ENCODE peak calls at places on chromosomes 1 and 21, in five cellular contexts. D, F, Z, G and R are unnamed samples.

GRCh38 chr1:117654485-117655219 is 48.8 kb downstream of the TENT5C start:
- DNase-seq in D (no peak), G (no peak), Z (no peak), F (no peak), R (no peak)

GRCh38 chr21:45211661-45212060 is 76.0 kb downstream of the POFUT2 start:
- DNase-seq in D (no peak), F (no peak), G (no peak), Z (no peak), R (no peak)

GRCh38 chr1:161727343-161727924 is 6.1 kb downstream of the FCRLB start:
- DNase-seq in D (no peak), Z (no peak), F (peak; percentile 11), G (no peak), R (no peak)

GRCh38 chr21:42635848-42636534 is 17.4 kb upstream of the PDE9A start:
- DNase-seq in F (no peak), D (no peak), G (no peak), Z (no peak), R (peak; percentile 43)

GRCh38 chr1:98289296-98289695 is 368.5 kb upstream of the DPYD start:
- DNase-seq in D (no peak), F (no peak), Z (no peak), G (no peak), R (no peak)

GRCh38 chr21:29230541-29231275 is 68.0 kb upstream of the BACH1 start:
- DNase-seq in G (no peak), F (no peak), D (no peak), Z (no peak), R (no peak)

GRCh38 chr21:46661211-46661625 is 25.7 kb downstream of the PRMT2 start:
- DNase-seq in Z (peak; percentile 54), F (peak; percentile 23), D (no peak), G (no peak), R (no peak)

GRCh38 chr1:150662811-150663210 is 33.4 kb upstream of the ENSA start:
- DNase-seq in D (no peak), F (no peak), G (no peak), Z (no peak), R (no peak)

GRCh38 chr1:89633103-89633744 is at the start of gene LRRC8C:
- DNase-seq in F (no peak), Z (peak; percentile 66), D (no peak), G (no peak), R (peak; percentile 91)

GRCh38 chr1:157773723-157774350 is 3.1 kb downstream of the FCRL2 start:
- DNase-seq in Z (no peak), G (no peak), F (no peak), D (no peak), R (no peak)

GRCh38 chr1:245978915-245979314 is 528.2 kb downstream of the SMYD3 start:
- DNase-seq in G (no peak), D (no peak), F (no peak), Z (no peak), R (no peak)

GRCh38 chr1:164637461-164638375 is 78.7 kb downstream of the PBX1 start:
- DNase-seq in F (no peak), D (no peak), G (no peak), Z (peak; percentile 80), R (no peak)

GRCh38 chr1:151277249-151277648 is 4.8 kb upstream of the ZNF687 start:
- DNase-seq in D (no peak), F (no peak), G (no peak), Z (no peak), R (no peak)

GRCh38 chr1:185444651-185445050 is 127.6 kb upstream of the IVNS1ABP start:
- DNase-seq in F (no peak), Z (no peak), D (no peak), G (no peak), R (no peak)

GRCh38 chr1:71351438-71351837 is 270.6 kb upstream of the ZRANB2 start:
- DNase-seq in G (no peak), Z (no peak), D (no peak), F (no peak), R (no peak)

GRCh38 chr21:45366931-45367401 is 38.0 kb upstream of the COL18A1 start:
- DNase-seq in F (no peak), G (no peak), Z (peak; percentile 86), D (no peak), R (no peak)

GRCh38 chr1:90346349-90346748 is 351.4 kb downstream of the ZNF326 start:
- DNase-seq in F (no peak), D (no peak), G (no peak), Z (no peak), R (no peak)

GRCh38 chr21:31273278-31273677 is 70.8 kb downstream of the TIAM1 start:
- DNase-seq in G (no peak), D (no peak), Z (no peak), F (no peak), R (no peak)

GRCh38 chr1:157558119-157558518 is 5.8 kb upstream of the FCRL5 start:
- DNase-seq in D (peak; percentile 42), G (no peak), Z (no peak), F (no peak), R (no peak)

GRCh38 chr21:44854664-44855446 is 18.6 kb downstream of the PTTG1IP start:
- DNase-seq in F (no peak), G (no peak), D (no peak), Z (no peak), R (no peak)

GRCh38 chr1:91221017-91221416 is 183.6 kb downstream of the HFM1 start:
- DNase-seq in G (no peak), F (no peak), Z (no peak), D (no peak), R (no peak)

GRCh38 chr1:109773203-109773899 is 9.6 kb upstream of the EPS8L3 start:
- DNase-seq in D (peak; percentile 94), G (peak; percentile 82), Z (peak; percentile 83), F (peak; percentile 83), R (peak; percentile 87)

GRCh38 chr21:41107602-41108001 is 60.4 kb upstream of the BACE2 start:
- DNase-seq in D (no peak), Z (no peak), F (no peak), G (no peak), R (no peak)

GRCh38 chr1:80258659-80259058 is 1252.1 kb upstream of the ADGRL4 start:
- DNase-seq in F (no peak), D (no peak), Z (no peak), G (no peak), R (no peak)

DNA sequence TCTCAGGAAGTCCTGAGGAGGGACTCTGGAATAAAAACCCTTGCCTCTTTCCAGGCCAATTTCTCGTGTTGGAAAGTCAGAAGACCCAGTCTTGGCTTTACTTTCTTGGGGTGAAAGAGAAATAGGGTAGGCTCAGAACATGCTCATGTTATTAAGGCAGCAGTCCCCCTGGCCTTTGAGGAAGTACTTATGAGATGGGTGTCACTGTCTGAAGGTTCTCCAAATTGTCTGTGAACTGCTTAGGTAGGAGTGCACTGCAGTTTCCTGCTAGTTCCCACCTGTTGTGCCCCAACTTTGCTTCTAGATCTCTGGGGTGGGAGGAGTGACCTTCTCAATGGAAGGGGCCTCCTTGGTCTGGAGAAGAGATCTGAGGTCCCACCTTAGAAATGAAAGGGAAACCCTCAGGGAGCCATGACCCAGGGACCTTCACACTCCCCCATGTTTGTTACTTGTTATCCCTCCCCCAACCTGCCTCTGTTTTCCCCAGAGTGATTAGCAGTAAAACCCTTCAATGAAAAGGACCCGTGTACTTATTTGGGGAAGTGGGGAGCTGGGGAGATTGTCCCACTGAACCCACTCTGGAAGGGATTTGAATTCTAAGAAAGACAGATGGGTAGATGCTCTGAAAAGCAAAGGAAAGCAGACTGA is 5.7 kb downstream of the ZNF691 start:
- DNase-seq in Z (no peak), D (no peak), F (no peak), G (no peak), R (no peak)
- TF ChIP-seq CTCF in Z (no peak), D (no peak), F (no peak), G (no peak), R (no peak)

GRCh38 chr1:219882116-219882515 is 46.2 kb downstream of the SLC30A10 start:
- DNase-seq in Z (no peak), D (no peak), G (no peak), F (no peak), R (no peak)

GRCh38 chr1:219871427-219872057 is 56.8 kb downstream of the SLC30A10 start:
- DNase-seq in Z (no peak), D (no peak), G (no peak), F (no peak), R (no peak)

GRCh38 chr1:219880765-219881457 is 47.4 kb downstream of the SLC30A10 start:
- DNase-seq in D (no peak), Z (no peak), G (no peak), F (no peak), R (no peak)

GRCh38 chr1:219875860-219876259 is 52.5 kb downstream of the SLC30A10 start:
- DNase-seq in D (no peak), G (no peak), Z (no peak), F (no peak), R (no peak)

GRCh38 chr1:219876798-219877209 is 51.6 kb downstream of the SLC30A10 start:
- DNase-seq in F (no peak), G (no peak), D (no peak), Z (no peak), R (no peak)
- TF ChIP-seq CTCF in F (no peak), G (peak; percentile 43), D (no peak), Z (no peak), R (peak; percentile 63)

GRCh38 chr1:19828546-19828945 is 13.5 kb upstream of the RNF186 start:
- DNase-seq in Z (no peak), G (no peak), D (no peak), F (no peak), R (no peak)

GRCh38 chr1:19819701-19820100 is 4.6 kb upstream of the RNF186 start:
- DNase-seq in Z (no peak), G (no peak), D (no peak), F (no peak), R (no peak)

GRCh38 chr1:19824541-19824940 is 9.5 kb upstream of the RNF186 start:
- DNase-seq in Z (no peak), D (no peak), G (no peak), F (no peak), R (no peak)

DNA sequence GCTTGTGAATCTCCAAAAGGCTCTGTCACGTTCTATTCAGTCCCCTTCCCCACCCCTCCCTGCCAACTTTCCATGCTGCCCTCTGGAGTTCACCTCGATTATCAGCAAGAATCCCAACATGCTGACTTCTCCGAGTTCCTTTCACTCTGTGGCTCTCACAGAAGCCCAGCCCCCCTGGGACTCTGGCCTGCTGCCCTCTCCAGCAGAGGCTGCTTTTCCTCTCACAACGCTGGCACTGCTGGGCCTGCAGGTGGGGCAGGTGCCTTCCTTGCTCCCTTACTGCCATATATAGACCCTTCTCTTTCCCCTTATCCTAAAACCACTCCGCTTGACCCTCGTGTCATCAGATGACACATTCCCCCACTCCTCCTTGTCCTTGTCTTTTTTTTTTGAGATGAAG is 10.2 kb upstream of the RNF186 start:
- DNase-seq in F (no peak), G (no peak), D (no peak), Z (no peak), R (no peak)
- TF ChIP-seq CTCF in F (no peak), G (no peak), D (no peak), Z (no peak), R (no peak)

GRCh38 chr1:3139871-3140837 is 71.2 kb downstream of the PRDM16 start:
- DNase-seq in D (no peak), F (no peak), Z (no peak), G (no peak), R (no peak)

GRCh38 chr1:3139451-3139852 is 70.4 kb downstream of the PRDM16 start:
- DNase-seq in G (no peak), F (no peak), Z (no peak), D (no peak), R (no peak)

GRCh38 chr1:3137111-3138100 is 68.4 kb downstream of the PRDM16 start:
- DNase-seq in F (no peak), D (no peak), Z (no peak), G (no peak), R (no peak)

GRCh38 chr1:3136532-3136931 is 67.5 kb downstream of the PRDM16 start:
- DNase-seq in G (no peak), F (no peak), Z (no peak), D (no peak), R (no peak)

GRCh38 chr1:3138623-3139151 is 69.7 kb downstream of the PRDM16 start:
- DNase-seq in G (no peak), Z (no peak), F (no peak), D (no peak), R (no peak)
- TF ChIP-seq CTCF in G (no peak), Z (no peak), F (no peak), D (no peak), R (no peak)